ENCODE peak calls at places on chromosomes 1 and 21, in six cellular contexts. J is fibroblast of lung, H is IMR-90, G is uterus, W is cardiac muscle cell, S is OCI-LY7. I is an unnamed sample.

GRCh38 chr1:195939844-195940243 is 668.4 kb downstream of the KCNT2 start:
- DNase-seq in J (peak; percentile 18), H (no peak), G (no peak), W (peak; percentile 2), S (no peak), I (no peak)

GRCh38 chr21:27425574-27425973 is 458.7 kb upstream of the ADAMTS5 start:
- DNase-seq in J (peak; percentile 68), H (peak; percentile 69), G (peak; percentile 50), W (no peak), S (no peak), I (no peak)

GRCh38 chr1:63703661-63704060 is 70.2 kb upstream of the ROR1 start:
- DNase-seq in J (no peak), H (no peak), G (no peak), W (no peak), S (no peak), I (no peak)

GRCh38 chr1:9136925-9137324 is 8.0 kb upstream of the GPR157 start:
- DNase-seq in J (no peak), H (no peak), G (no peak), W (no peak), S (no peak), I (no peak)

GRCh38 chr1:210438928-210439841 is 110.5 kb downstream of the HHAT start:
- DNase-seq in J (peak; percentile 49), H (peak; percentile 98), G (no peak), W (no peak), S (no peak), I (no peak)

GRCh38 chr1:93521618-93522017 is 73.7 kb downstream of the FNBP1L start:
- DNase-seq in J (no peak), H (no peak), G (no peak), W (no peak), S (no peak), I (no peak)

GRCh38 chr1:197440730-197441129 is 172.7 kb downstream of the CRB1 start:
- DNase-seq in J (no peak), H (no peak), G (no peak), W (peak; percentile 16), S (no peak), I (no peak)

GRCh38 chr1:33502726-33503125 is 30.3 kb downstream of the ZSCAN20 start:
- DNase-seq in J (no peak), H (peak; percentile 49), G (no peak), W (no peak), S (no peak), I (no peak)

GRCh38 chr1:113103048-113103447 is 30.1 kb downstream of the LRIG2 start:
- DNase-seq in J (no peak), H (no peak), G (no peak), W (no peak), S (no peak), I (no peak)

GRCh38 chr1:98112631-98113030 is 191.8 kb upstream of the DPYD start:
- DNase-seq in J (no peak), H (no peak), G (no peak), W (no peak), S (no peak), I (no peak)

GRCh38 chr1:64505232-64505943 is 35.5 kb downstream of the CACHD1 start:
- DNase-seq in J (no peak), H (no peak), G (peak; percentile 40), W (peak; percentile 65), S (no peak), I (peak; percentile 46)

GRCh38 chr1:39036678-39037077 is 10.5 kb downstream of the NDUFS5 start:
- DNase-seq in J (no peak), H (no peak), G (no peak), W (no peak), S (no peak), I (no peak)

GRCh38 chr1:156959414-156959813 is 39.0 kb downstream of the LRRC71 start:
- DNase-seq in J (peak; percentile 84), H (peak; percentile 77), G (no peak), W (peak; percentile 70), S (no peak), I (no peak)

GRCh38 chr1:11930571-11931445 is 3.7 kb upstream of the PLOD1 start:
- DNase-seq in J (peak; percentile 63), H (peak; percentile 83), G (no peak), W (no peak), S (no peak), I (peak; percentile 56)

GRCh38 chr1:106926748-106927582 is 129.5 kb upstream of the PRMT6 start:
- DNase-seq in J (peak; percentile 14), H (peak; percentile 23), G (no peak), W (no peak), S (no peak), I (no peak)

GRCh38 chr1:53368314-53369033 is 40.6 kb upstream of the LRP8 start:
- DNase-seq in J (no peak), H (no peak), G (peak; percentile 10), W (no peak), S (no peak), I (peak; percentile 60)

GRCh38 chr1:73026114-73026513 is 743.8 kb upstream of the NEGR1 start:
- DNase-seq in J (no peak), H (no peak), G (no peak), W (no peak), S (no peak), I (no peak)

GRCh38 chr1:114510235-114511047 is 562 bp downstream of the TRIM33 start:
- DNase-seq in J (no peak), H (peak; percentile 30), G (no peak), W (peak; percentile 61), S (peak; percentile 57), I (peak; percentile 50)

GRCh38 chr1:162074548-162074947 is 5.1 kb downstream of the NOS1AP start:
- DNase-seq in J (no peak), H (no peak), G (no peak), W (no peak), S (no peak), I (no peak)

GRCh38 chr21:31284797-31285397 is 59.2 kb downstream of the TIAM1 start:
- DNase-seq in J (peak; percentile 38), H (peak; percentile 37), G (no peak), W (no peak), S (no peak), I (no peak)

GRCh38 chr1:84425145-84425876 is 27.0 kb downstream of the DNASE2B start:
- DNase-seq in J (no peak), H (no peak), G (no peak), W (no peak), S (no peak), I (no peak)

GRCh38 chr1:116314305-116314919 is 58.6 kb upstream of the ATP1A1 start:
- DNase-seq in J (peak; percentile 3), H (no peak), G (no peak), W (no peak), S (no peak), I (no peak)

GRCh38 chr1:27970401-27970800 is 10.6 kb downstream of the XKR8 start:
- DNase-seq in J (peak; percentile 86), H (peak; percentile 91), G (peak; percentile 43), W (no peak), S (no peak), I (peak; percentile 51)

GRCh38 chr1:109399326-109399957 is 1.7 kb upstream of the SORT1 start:
- DNase-seq in J (peak; percentile 73), H (peak; percentile 59), G (no peak), W (peak; percentile 72), S (peak; percentile 77), I (no peak)

GRCh38 chr21:25512095-25513086 is 94.9 kb downstream of the MRPL39 start:
- DNase-seq in J (no peak), H (no peak), G (no peak), W (no peak), S (no peak), I (no peak)

GRCh38 chr1:221706191-221706590 is 35.7 kb downstream of the DUSP10 start:
- DNase-seq in J (no peak), H (no peak), G (no peak), W (no peak), S (no peak), I (no peak)
- H3K4me1 ChIP-seq in J (no peaks in the 10 kb centered on the region), H (peaks cover 16% of the 10 kb centered on the region), G (no peaks in the 10 kb centered on the region), W (peaks cover 9% of the 10 kb centered on the region), S (no peaks in the 10 kb centered on the region), I (no peaks in the 10 kb centered on the region)

GRCh38 chr1:201280884-201281283 is 2.4 kb upstream of the PKP1 start:
- DNase-seq in J (no peak), H (no peak), G (no peak), W (no peak), S (no peak), I (no peak)

GRCh38 chr1:201277441-201277840 is 5.9 kb upstream of the PKP1 start:
- DNase-seq in J (no peak), H (no peak), G (no peak), W (no peak), S (no peak), I (no peak)

GRCh38 chr1:201281573-201281972 is 1.7 kb upstream of the PKP1 start:
- DNase-seq in J (no peak), H (no peak), G (no peak), W (peak; percentile 51), S (no peak), I (no peak)

GRCh38 chr1:201276891-201277290 is 6.4 kb upstream of the PKP1 start:
- DNase-seq in J (no peak), H (no peak), G (no peak), W (no peak), S (no peak), I (no peak)

DNA sequence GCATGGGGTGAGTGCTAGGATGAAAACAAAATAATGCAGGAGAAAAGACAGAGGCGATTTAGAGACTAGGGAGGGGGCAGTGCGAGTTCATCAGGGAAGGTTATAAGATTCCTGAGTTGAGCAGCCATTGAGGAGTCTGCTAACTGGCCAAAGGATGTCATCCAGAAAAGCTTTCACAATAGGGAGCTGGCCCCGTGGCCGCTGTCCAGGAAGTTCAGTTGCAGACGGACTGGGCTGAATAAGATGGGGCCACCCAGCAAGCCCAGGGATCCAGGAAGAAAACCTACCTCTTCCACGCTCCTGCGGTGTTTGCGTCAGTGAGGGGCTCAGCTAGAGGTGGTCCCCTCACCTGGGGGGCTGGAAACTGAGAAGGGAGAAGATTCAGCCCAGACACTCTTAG is 4.0 kb upstream of the PKP1 start:
- DNase-seq in J (peak; percentile 64), H (peak; percentile 46), G (no peak), W (peak; percentile 28), S (no peak), I (no peak)
- H3K4me1 ChIP-seq in J (no peaks in the 10 kb centered on the region), H (peaks cover 2% of the 10 kb centered on the region), G (no peaks in the 10 kb centered on the region), W (no peaks in the 10 kb centered on the region), S (no peaks in the 10 kb centered on the region), I (no peaks in the 10 kb centered on the region)

GRCh38 chr1:90725961-90726715 is 9.0 kb upstream of the BARHL2 start:
- DNase-seq in J (peak; percentile 20), H (peak; percentile 1), G (no peak), W (no peak), S (no peak), I (no peak)

GRCh38 chr1:90726716-90727480 is 9.8 kb upstream of the BARHL2 start:
- DNase-seq in J (no peak), H (no peak), G (no peak), W (no peak), S (no peak), I (no peak)

GRCh38 chr1:90724361-90724760 is 7.3 kb upstream of the BARHL2 start:
- DNase-seq in J (no peak), H (no peak), G (no peak), W (no peak), S (no peak), I (no peak)

GRCh38 chr1:90724926-90725325 is 7.8 kb upstream of the BARHL2 start:
- DNase-seq in J (no peak), H (no peak), G (no peak), W (no peak), S (no peak), I (no peak)

GRCh38 chr1:90725341-90725960 is 8.3 kb upstream of the BARHL2 start:
- DNase-seq in J (no peak), H (no peak), G (no peak), W (no peak), S (no peak), I (no peak)
- H3K4me1 ChIP-seq in J (peaks cover 2% of the 10 kb centered on the region), H (peaks cover 1% of the 10 kb centered on the region), G (no peaks in the 10 kb centered on the region), W (peaks cover 15% of the 10 kb centered on the region), S (no peaks in the 10 kb centered on the region), I (peaks cover 8% of the 10 kb centered on the region)

GRCh38 chr1:204088596-204088995 is 15.7 kb downstream of the SOX13 start:
- DNase-seq in J (no peak), H (no peak), G (no peak), W (no peak), S (no peak), I (no peak)
- H3K4me1 ChIP-seq in J (peaks cover 5% of the 10 kb centered on the region), H (peaks cover 4% of the 10 kb centered on the region), G (peaks cover 29% of the 10 kb centered on the region), W (peaks cover 8% of the 10 kb centered on the region), S (no peaks in the 10 kb centered on the region), I (peaks cover 39% of the 10 kb centered on the region)

I was measured in heart left ventricle.